ENCODE peak calls at places on chromosomes 2 and 18, in five cellular contexts. E is astrocyte, A is HCT116, I is GM23248, Q is mammary epithelial cell. G is an unnamed sample. For H3K79me2, the result is how much of the 10 kb centered on the place peaks cover.

GRCh38 chr18:23853448-23854210 is 160.9 kb upstream of the TTC39C start:
- DNase-seq in E (no peak), A (no peak), I (no peak), Q (no peak), G (no peak)

GRCh38 chr2:128405467-128405900 is 86.8 kb upstream of the HS6ST1 start:
- DNase-seq in E (no peak), A (no peak), I (no peak), Q (no peak), G (no peak)

GRCh38 chr2:56130463-56131070 is 53.2 kb upstream of the CCDC85A start:
- DNase-seq in E (peak), A (peak), I (peak), Q (peak), G (no peak)

GRCh38 chr2:218405365-218406208 is 5.9 kb downstream of the CTDSP1 start:
- DNase-seq in E (no peak), A (no peak), I (no peak), Q (no peak), G (no peak)

GRCh38 chr2:16338026-16338425 is 327.6 kb downstream of the CYRIA start:
- DNase-seq in E (no peak), A (no peak), I (no peak), Q (no peak), G (no peak)

GRCh38 chr2:75100011-75100680 is 99.2 kb downstream of the TACR1 start:
- DNase-seq in E (peak), A (no peak), I (peak), Q (peak), G (no peak)

GRCh38 chr2:150610670-150611279 is 123.3 kb upstream of the RND3 start:
- DNase-seq in E (no peak), A (peak), I (peak), Q (peak), G (no peak)

GRCh38 chr2:120418174-120418787 is 72.3 kb downstream of the INHBB start:
- DNase-seq in E (no peak), A (no peak), I (no peak), Q (no peak), G (no peak)

GRCh38 chr2:121768143-121768755 is 12.8 kb downstream of the TSN start:
- DNase-seq in E (no peak), A (no peak), I (no peak), Q (no peak), G (no peak)

GRCh38 chr18:23363865-23364570 is 89.1 kb upstream of the RIOK3 start:
- DNase-seq in E (no peak), A (no peak), I (no peak), Q (no peak), G (no peak)

GRCh38 chr2:225683258-225683657 is 283.7 kb downstream of the NYAP2 start:
- DNase-seq in E (no peak), A (no peak), I (no peak), Q (no peak), G (no peak)

GRCh38 chr2:61434314-61434713 is 36.6 kb downstream of the USP34 start:
- DNase-seq in E (no peak), A (no peak), I (no peak), Q (no peak), G (no peak)

GRCh38 chr2:45220227-45220626 is 211.0 kb upstream of the SIX2 start:
- DNase-seq in E (no peak), A (no peak), I (no peak), Q (no peak), G (no peak)

GRCh38 chr2:41483221-41483620 is 564.6 kb upstream of the PKDCC start:
- DNase-seq in E (no peak), A (no peak), I (no peak), Q (no peak), G (no peak)

GRCh38 chr2:168174761-168175160 is 72.6 kb downstream of the STK39 start:
- DNase-seq in E (no peak), A (no peak), I (no peak), Q (no peak), G (no peak)

GRCh38 chr2:189512879-189513278 is 67.7 kb downstream of the SLC40A1 start:
- DNase-seq in E (no peak), A (no peak), I (no peak), Q (no peak), G (no peak)

GRCh38 chr2:230868151-230868946 is 3.6 kb downstream of the ITM2C start:
- DNase-seq in E (no peak), A (no peak), I (no peak), Q (no peak), G (no peak)

GRCh38 chr2:84388133-84388532 is 70.9 kb downstream of the SUCLG1 start:
- DNase-seq in E (peak), A (no peak), I (peak), Q (no peak), G (no peak)

GRCh38 chr2:214960677-214961076 is 151.2 kb upstream of the BARD1 start:
- DNase-seq in E (no peak), A (no peak), I (peak), Q (peak), G (no peak)

GRCh38 chr2:46350030-46350699 is 53.0 kb downstream of the EPAS1 start:
- DNase-seq in E (peak), A (no peak), I (no peak), Q (no peak), G (no peak)
- H3K9ac ChIP-seq in E (no peak), A (no peak), I (no peak), Q (no peak), G (no peak)

DNA sequence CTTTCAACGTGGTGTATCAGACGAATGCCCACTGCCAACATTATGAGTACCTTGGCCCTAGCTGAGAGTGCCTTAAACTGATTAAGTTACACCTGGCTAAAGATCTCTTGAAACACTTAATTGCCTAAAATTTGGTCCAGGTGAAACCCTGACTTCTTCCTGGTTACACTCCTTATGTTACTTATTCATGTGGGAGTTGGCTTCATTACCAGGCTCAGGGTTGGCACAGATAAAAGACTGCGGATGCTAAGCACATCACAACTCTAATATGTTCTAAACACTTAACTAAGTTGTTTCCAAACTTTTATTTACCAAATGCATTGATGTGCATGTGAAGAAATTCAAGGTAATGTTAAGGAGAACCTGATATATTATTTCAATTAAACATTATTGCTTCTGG is 298.9 kb downstream of the TCF4 start:
- DNase-seq in E (no peak), A (no peak), I (no peak), Q (no peak), G (no peak)
- H3K79me2 ChIP-seq in E (under half), A (under half), I (half or more), Q (under half), G (under half)

DNA sequence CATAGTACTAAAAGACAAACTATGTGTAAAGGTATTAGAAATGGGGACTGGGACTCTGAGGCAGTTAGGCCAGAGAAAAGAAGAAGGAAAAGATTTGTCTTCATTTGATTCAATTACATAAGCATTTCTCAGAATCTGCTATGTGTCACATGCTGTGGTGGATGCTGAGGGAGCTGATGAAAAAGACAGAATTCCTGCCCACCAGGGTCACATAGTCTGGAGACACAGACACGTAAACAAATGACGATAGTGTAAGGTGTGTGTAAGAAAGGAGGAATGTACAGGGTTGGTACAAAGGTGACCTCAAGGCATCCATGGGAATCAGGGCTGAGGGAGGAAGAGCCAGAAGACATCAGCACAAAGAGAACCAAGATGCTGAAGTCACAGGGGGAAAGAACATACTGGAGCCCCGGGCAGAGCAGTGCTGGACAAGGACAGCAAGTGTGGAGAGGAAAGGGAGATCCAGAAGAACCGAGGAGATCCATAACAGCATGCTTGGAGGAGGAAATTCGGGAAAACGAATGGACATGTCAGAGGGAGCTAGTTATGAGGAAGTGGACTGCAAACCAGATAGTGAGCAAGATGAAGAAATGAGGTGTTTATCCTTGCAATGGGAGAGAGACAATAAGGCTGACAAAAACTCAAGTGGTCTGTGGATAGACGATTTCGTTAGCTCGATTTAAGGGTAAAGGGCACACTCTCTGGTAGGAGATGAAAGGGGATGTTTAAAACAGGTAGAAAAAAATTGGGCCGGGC is 1.2 kb upstream of the MAPRE3 start:
- DNase-seq in E (peak), A (no peak), I (peak), Q (no peak), G (no peak)
- H3K9ac ChIP-seq in E (peak), A (no peak), I (no peak), Q (no peak), G (no peak)

DNA sequence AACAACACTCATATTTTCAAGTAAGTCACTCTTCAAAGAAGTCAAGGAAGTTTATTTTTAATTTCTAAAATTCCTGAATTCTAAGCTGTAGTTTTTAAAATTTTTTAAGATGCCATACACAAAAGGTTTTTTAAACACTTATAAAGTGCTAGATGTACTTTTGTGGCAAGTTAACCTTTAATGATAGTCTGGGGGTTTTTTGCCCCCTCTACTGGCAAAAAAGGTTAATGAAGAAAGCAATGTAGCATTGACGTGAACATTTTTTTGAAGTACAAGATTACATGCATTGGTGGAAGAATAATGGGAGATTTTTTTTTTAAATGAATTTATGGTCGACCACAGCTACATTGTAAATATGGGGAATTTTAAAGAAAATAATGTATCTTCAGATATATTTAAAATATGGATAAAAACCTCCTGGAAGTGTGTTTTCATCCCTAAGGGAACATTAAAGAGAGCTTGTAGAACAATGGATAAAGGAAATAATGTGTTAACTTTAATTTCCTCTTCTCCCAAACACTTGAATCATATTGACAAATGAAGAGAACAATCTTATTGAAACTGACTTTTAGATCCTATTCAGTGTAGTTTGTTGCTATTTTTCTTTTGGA is 12.6 kb downstream of the ITPRID2 start:
- DNase-seq in E (no peak), A (no peak), I (peak), Q (no peak), G (no peak)
- H3K79me2 ChIP-seq in E (half or more), A (half or more), I (half or more), Q (half or more), G (half or more)

DNA sequence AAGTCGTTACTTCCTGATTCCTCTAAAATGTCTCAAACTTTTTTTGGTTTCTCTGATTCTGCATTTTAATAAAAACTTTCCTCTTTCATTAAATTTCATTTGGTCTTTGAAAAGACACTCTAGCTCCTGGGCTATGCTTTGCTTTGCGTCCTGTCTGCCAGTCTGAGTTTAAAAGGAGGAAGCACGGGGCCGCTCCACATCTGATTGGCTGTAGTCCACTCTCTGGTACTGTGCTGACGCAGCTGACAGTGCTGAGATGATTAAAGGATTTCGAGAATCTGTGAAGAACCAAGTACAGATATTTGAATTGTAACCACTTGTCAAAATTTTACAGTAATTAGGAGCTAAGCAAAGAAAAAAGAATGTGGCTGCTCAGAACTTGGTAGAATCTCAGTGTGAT is 199.6 kb upstream of the HNMT start:
- DNase-seq in E (no peak), A (no peak), I (no peak), Q (no peak), G (no peak)
- H3K9ac ChIP-seq in E (no peak), A (no peak), I (no peak), Q (no peak), G (no peak)

GRCh38 chr18:36196239-36196995 is 9.1 kb downstream of the MOCOS start:
- DNase-seq in E (no peak), A (no peak), I (no peak), Q (no peak), G (no peak)
- H3K79me2 ChIP-seq in E (under half), A (under half), I (under half), Q (under half), G (under half)

DNA sequence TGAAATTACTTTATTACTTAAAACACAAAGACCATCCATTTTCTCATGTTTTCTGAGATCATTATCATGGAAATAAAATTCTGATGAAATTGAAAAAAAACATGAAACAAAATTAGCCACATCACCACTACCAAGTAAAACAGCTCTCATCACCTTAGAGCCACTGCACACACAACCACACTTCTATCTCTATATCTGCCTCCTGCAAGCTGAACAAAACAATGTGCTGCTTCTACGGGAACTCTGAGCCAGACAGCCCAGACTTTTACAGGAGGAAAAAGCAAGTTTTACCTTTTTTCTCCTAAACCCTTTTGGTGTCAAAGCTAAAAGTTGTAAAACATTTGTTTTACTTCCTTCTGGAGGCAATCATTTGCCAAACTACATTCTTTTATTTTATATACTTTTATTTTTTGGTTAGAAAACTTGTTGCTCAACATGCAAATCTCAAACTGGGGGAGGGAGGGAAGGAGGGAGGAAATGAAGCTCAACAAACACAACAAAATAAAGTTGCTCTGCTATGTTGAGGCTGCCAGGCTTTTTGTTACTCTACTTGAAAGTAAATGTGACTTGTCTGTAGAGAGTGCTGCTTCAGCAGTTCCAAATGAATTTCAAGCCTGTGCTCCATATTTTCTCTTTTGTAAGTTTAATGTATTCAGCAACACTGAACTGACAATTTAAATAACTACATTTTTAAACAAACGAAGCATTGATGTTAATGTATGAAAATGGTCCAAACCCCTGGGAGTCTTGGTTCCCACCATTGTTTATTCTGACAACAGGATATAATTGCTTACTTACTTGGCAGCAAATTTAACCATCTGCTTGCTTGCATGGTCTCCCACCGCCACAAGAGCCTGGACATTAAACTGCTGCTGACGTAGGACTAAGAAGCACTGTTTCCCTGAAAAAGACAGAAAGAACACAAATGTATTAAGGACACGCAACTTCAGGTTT is 24.6 kb downstream of the DARS1 start:
- DNase-seq in E (peak), A (no peak), I (peak), Q (no peak), G (no peak)
- H3K9ac ChIP-seq in E (no peak), A (no peak), I (peak), Q (no peak), G (no peak)

DNA sequence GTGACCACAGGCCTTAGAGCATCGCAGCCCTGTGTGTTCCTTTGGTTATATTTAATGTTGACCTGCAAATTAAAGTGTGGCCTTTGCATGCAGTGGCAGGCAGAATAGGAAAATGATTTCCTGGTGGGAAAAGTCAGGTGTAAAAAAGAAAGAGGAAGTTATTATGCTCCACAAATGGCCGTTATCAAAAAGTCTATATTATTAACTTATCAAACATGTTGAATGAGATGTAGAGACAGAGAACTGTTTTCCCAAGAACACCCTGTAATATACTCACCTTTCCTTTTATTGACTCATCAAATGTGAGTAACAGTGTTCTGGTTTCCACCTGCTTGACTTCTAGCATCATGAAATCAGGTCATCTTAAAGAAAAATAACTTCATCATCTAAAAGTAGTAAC is 35.3 kb downstream of the MEIS1 start:
- DNase-seq in E (no peak), A (no peak), I (no peak), Q (no peak), G (no peak)
- H3K79me2 ChIP-seq in E (under half), A (under half), I (half or more), Q (under half), G (under half)

DNA sequence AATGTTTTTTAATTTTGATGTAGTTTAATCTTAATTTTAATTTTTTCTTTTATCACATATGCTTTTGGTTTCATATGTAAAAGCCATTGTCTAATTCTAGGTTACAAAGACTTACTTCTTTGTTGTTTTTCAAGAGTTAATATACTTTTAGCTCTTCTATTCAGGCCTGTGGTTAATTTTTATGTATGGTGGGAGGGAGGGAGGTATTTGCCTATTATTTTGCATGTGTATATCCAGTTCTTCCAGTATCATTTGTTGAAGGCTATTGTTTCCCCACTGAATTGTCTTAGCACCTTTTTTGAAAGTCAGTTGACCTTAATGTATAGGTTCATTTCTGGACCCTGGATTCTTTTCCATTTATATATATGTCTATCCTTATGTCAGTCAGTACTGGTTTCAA is 23.4 kb downstream of the USP14 start:
- DNase-seq in E (no peak), A (no peak), I (no peak), Q (no peak), G (no peak)
- H3K9ac ChIP-seq in E (no peak), A (no peak), I (no peak), Q (no peak), G (no peak)

G was measured in keratinocyte.